ENCODE peak calls at places on chromosomes 1 and 21, in six cellular contexts. One of them, this sample, is unnamed.

GRCh38 chr21:16775056-16775455 is 737.8 kb upstream of the CXADR start:
- DNase-seq in substantia nigra: peak
- DNase-seq in PC-3: no peak
- DNase-seq in brain microvascular endothelial cell: no peak
- DNase-seq in RWPE1: no peak
- DNase-seq in neuronal stem cell: no peak
- DNase-seq in this sample: no peak

GRCh38 chr1:19465123-19465522 is 20.2 kb downstream of the CAPZB start:
- DNase-seq in substantia nigra: no peak
- DNase-seq in PC-3: no peak
- DNase-seq in brain microvascular endothelial cell: no peak
- DNase-seq in RWPE1: no peak
- DNase-seq in neuronal stem cell: no peak
- DNase-seq in this sample: no peak

GRCh38 chr1:155051777-155052398 is 772 bp downstream of the ADAM15 start:
- DNase-seq in substantia nigra: peak
- DNase-seq in PC-3: peak
- DNase-seq in brain microvascular endothelial cell: no peak
- DNase-seq in RWPE1: peak
- DNase-seq in neuronal stem cell: no peak
- DNase-seq in this sample: no peak

GRCh38 chr1:85612704-85613361 is 32.3 kb downstream of the CCN1 start:
- DNase-seq in substantia nigra: no peak
- DNase-seq in PC-3: peak
- DNase-seq in brain microvascular endothelial cell: peak
- DNase-seq in RWPE1: peak
- DNase-seq in neuronal stem cell: no peak
- DNase-seq in this sample: no peak

GRCh38 chr1:160084771-160085321 is 3.5 kb downstream of the KCNJ9 start:
- DNase-seq in substantia nigra: no peak
- DNase-seq in PC-3: no peak
- DNase-seq in brain microvascular endothelial cell: no peak
- DNase-seq in RWPE1: no peak
- DNase-seq in neuronal stem cell: no peak
- DNase-seq in this sample: no peak

GRCh38 chr1:228830954-228831481 is 95.7 kb downstream of the RHOU start:
- DNase-seq in substantia nigra: no peak
- DNase-seq in PC-3: peak
- DNase-seq in brain microvascular endothelial cell: peak
- DNase-seq in RWPE1: peak
- DNase-seq in neuronal stem cell: no peak
- DNase-seq in this sample: no peak

GRCh38 chr21:43777953-43778352 is 1.8 kb upstream of the CSTB start:
- DNase-seq in substantia nigra: no peak
- DNase-seq in PC-3: no peak
- DNase-seq in brain microvascular endothelial cell: no peak
- DNase-seq in RWPE1: no peak
- DNase-seq in neuronal stem cell: no peak
- DNase-seq in this sample: no peak

GRCh38 chr21:46559291-46559983 is 45.4 kb downstream of the S100B start:
- DNase-seq in substantia nigra: no peak
- DNase-seq in PC-3: no peak
- DNase-seq in brain microvascular endothelial cell: no peak
- DNase-seq in RWPE1: no peak
- DNase-seq in neuronal stem cell: no peak
- DNase-seq in this sample: no peak

GRCh38 chr1:239262538-239262937 is 123.8 kb upstream of the CHRM3 start:
- DNase-seq in substantia nigra: no peak
- DNase-seq in PC-3: peak
- DNase-seq in brain microvascular endothelial cell: no peak
- DNase-seq in RWPE1: no peak
- DNase-seq in neuronal stem cell: no peak
- DNase-seq in this sample: no peak

GRCh38 chr21:42613756-42614155 is 39.7 kb upstream of the PDE9A start:
- DNase-seq in substantia nigra: no peak
- DNase-seq in PC-3: no peak
- DNase-seq in brain microvascular endothelial cell: no peak
- DNase-seq in RWPE1: no peak
- DNase-seq in neuronal stem cell: no peak
- DNase-seq in this sample: no peak

GRCh38 chr21:42616366-42617340 is 36.8 kb upstream of the PDE9A start:
- DNase-seq in substantia nigra: no peak
- DNase-seq in PC-3: no peak
- DNase-seq in brain microvascular endothelial cell: no peak
- DNase-seq in RWPE1: no peak
- DNase-seq in neuronal stem cell: no peak
- DNase-seq in this sample: no peak

GRCh38 chr21:42615924-42616323 is 37.5 kb upstream of the PDE9A start:
- DNase-seq in substantia nigra: no peak
- DNase-seq in PC-3: no peak
- DNase-seq in brain microvascular endothelial cell: no peak
- DNase-seq in RWPE1: no peak
- DNase-seq in neuronal stem cell: no peak
- DNase-seq in this sample: no peak

GRCh38 chr21:42614391-42614790 is 39.0 kb upstream of the PDE9A start:
- DNase-seq in substantia nigra: no peak
- DNase-seq in PC-3: no peak
- DNase-seq in brain microvascular endothelial cell: no peak
- DNase-seq in RWPE1: no peak
- DNase-seq in neuronal stem cell: no peak
- DNase-seq in this sample: no peak

DNA sequence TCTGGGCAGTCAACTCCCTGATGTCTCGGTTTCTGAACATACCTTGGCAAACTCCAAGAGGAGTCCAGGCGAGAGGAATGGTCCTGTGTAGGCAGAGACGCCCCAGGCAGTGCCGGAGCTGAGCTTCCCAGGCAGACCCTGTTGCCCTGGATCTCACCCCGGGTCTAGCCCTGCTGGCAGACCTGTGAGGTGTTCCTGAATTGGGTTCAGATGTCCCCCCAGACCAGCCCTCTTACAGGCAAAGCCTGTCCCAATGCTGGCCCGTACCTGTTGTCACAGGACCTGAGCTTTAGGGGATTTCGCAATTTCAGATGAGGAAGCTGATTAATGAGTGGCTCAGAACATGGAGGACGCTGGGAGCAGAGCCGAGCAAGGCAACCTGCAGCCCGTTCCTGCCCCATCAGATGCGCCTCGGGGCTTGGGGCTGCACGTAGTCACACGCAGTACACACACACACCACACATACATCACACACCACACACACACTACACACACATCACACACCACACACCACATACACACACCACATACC is 38.5 kb upstream of the PDE9A start:
- DNase-seq in substantia nigra: no peak
- DNase-seq in PC-3: peak
- DNase-seq in brain microvascular endothelial cell: no peak
- DNase-seq in RWPE1: peak
- DNase-seq in neuronal stem cell: no peak
- DNase-seq in this sample: peak
- H3K27ac ChIP-seq in substantia nigra: no peak
- H3K27ac ChIP-seq in PC-3: no peak
- H3K27ac ChIP-seq in brain microvascular endothelial cell: no peak
- H3K27ac ChIP-seq in RWPE1: peak
- H3K27ac ChIP-seq in neuronal stem cell: peak
- H3K27ac ChIP-seq in this sample: peak

DNA sequence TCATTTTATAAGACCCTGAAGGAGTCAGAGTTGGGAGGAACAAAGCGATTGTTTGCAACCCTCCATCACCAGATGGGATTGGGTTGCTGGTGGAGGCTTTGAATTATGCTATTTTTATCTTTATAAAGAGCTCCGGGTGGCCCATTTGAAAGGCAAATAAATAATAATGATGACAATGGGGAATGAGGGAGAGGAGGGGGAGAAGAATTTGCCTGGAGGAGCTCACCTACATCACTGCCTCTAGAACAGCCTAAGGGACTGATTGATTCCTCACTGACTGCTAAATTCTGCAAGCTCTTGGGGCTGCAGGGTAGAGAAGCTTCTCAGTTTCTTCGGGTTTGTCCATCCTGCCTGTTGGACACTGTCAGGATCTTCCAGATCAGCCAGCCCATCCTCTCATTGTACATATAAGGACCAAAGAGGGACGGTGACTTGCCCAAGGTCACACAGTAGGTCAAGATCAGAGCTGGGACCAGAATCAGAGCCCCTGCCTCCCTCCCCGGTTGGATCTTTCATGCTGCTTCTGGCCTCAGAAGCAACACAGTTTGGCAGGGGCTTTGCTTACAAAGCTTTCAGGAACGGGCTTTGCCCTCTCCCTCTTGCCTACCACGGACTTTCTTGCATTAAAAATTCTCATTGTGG is 130.8 kb upstream of the ZBTB40 start:
- DNase-seq in substantia nigra: no peak
- DNase-seq in PC-3: no peak
- DNase-seq in brain microvascular endothelial cell: no peak
- DNase-seq in RWPE1: no peak
- DNase-seq in neuronal stem cell: no peak
- DNase-seq in this sample: no peak
- H3K27ac ChIP-seq in substantia nigra: no peak
- H3K27ac ChIP-seq in PC-3: no peak
- H3K27ac ChIP-seq in brain microvascular endothelial cell: no peak
- H3K27ac ChIP-seq in RWPE1: no peak
- H3K27ac ChIP-seq in neuronal stem cell: no peak
- H3K27ac ChIP-seq in this sample: no peak

DNA sequence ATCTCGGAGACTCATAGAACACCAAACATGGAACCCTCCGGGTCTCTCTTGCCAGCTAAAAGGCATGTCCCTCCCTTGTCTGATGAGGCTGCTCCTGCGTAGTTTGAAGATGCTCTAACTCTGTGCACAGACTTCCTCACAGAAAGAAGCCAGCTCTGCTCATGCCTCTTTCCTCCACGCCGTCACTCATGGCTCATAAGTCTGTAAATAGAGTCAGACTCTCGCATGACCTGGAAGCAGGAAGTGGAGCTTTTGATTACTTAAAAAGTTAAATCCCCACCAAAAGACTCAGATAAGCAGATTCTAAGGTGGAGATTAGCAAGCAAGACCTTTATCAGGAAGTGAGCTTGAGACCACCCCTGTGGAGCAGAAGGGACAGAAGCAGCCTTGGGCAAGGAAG is 171.6 kb downstream of the TRIM33 start:
- DNase-seq in substantia nigra: no peak
- DNase-seq in PC-3: no peak
- DNase-seq in brain microvascular endothelial cell: no peak
- DNase-seq in RWPE1: no peak
- DNase-seq in neuronal stem cell: no peak
- DNase-seq in this sample: no peak
- H3K27ac ChIP-seq in substantia nigra: no peak
- H3K27ac ChIP-seq in PC-3: no peak
- H3K27ac ChIP-seq in brain microvascular endothelial cell: no peak
- H3K27ac ChIP-seq in RWPE1: no peak
- H3K27ac ChIP-seq in neuronal stem cell: no peak
- H3K27ac ChIP-seq in this sample: no peak

DNA sequence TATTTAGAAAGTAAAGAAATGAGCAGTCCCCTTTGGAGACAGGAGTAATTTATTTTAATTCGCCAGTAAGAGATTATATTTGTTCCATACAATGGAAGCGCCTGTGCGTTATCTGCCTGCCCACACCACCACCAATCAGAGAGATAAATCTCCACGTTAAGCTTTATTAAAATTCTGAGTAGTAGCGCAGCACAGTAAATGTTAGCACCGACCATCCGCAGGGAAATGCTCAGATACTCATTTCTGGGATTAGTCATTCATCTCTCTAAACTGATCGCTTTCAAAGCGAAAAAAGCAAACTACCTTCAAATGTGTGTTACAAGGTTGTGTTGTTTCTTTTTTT is 1.2 kb downstream of the ETS2 start:
- DNase-seq in substantia nigra: no peak
- DNase-seq in PC-3: peak
- DNase-seq in brain microvascular endothelial cell: peak
- DNase-seq in RWPE1: no peak
- DNase-seq in neuronal stem cell: no peak
- DNase-seq in this sample: no peak
- H3K27ac ChIP-seq in substantia nigra: peak
- H3K27ac ChIP-seq in PC-3: peak
- H3K27ac ChIP-seq in brain microvascular endothelial cell: peak
- H3K27ac ChIP-seq in RWPE1: peak
- H3K27ac ChIP-seq in neuronal stem cell: no peak
- H3K27ac ChIP-seq in this sample: peak

DNA sequence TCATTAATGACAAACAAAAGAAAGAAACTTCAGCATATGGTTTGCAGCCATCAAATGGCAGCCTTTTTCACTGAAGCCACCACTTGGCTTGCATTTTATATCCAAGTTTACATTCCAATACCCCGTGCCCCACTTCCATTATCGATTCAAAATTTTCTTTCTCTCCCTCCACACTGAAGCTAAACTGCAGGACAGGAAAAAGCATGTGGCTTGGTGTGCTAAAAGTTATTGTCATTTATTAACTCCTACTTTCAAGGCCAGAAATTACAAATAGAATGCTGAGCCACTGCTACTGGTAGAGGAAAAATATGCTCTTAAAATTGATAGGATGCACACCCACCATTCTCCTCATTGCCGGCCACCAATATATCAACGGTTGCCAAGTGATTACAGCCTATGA is 351.6 kb upstream of the DUSP10 start:
- DNase-seq in substantia nigra: no peak
- DNase-seq in PC-3: no peak
- DNase-seq in brain microvascular endothelial cell: no peak
- DNase-seq in RWPE1: no peak
- DNase-seq in neuronal stem cell: no peak
- DNase-seq in this sample: no peak
- H3K27ac ChIP-seq in substantia nigra: no peak
- H3K27ac ChIP-seq in PC-3: no peak
- H3K27ac ChIP-seq in brain microvascular endothelial cell: no peak
- H3K27ac ChIP-seq in RWPE1: no peak
- H3K27ac ChIP-seq in neuronal stem cell: no peak
- H3K27ac ChIP-seq in this sample: no peak

GRCh38 chr1:165898837-165899236 is 71.4 kb downstream of the UCK2 start:
- DNase-seq in substantia nigra: no peak
- DNase-seq in PC-3: peak
- DNase-seq in brain microvascular endothelial cell: peak
- DNase-seq in RWPE1: peak
- DNase-seq in neuronal stem cell: no peak
- DNase-seq in this sample: peak

GRCh38 chr1:165903672-165904071 is 76.3 kb downstream of the UCK2 start:
- DNase-seq in substantia nigra: no peak
- DNase-seq in PC-3: peak
- DNase-seq in brain microvascular endothelial cell: peak
- DNase-seq in RWPE1: peak
- DNase-seq in neuronal stem cell: no peak
- DNase-seq in this sample: peak

GRCh38 chr1:165899461-165899941 is 72.1 kb downstream of the UCK2 start:
- DNase-seq in substantia nigra: no peak
- DNase-seq in PC-3: no peak
- DNase-seq in brain microvascular endothelial cell: peak
- DNase-seq in RWPE1: no peak
- DNase-seq in neuronal stem cell: no peak
- DNase-seq in this sample: no peak

GRCh38 chr1:165902565-165902964 is 75.2 kb downstream of the UCK2 start:
- DNase-seq in substantia nigra: no peak
- DNase-seq in PC-3: no peak
- DNase-seq in brain microvascular endothelial cell: no peak
- DNase-seq in RWPE1: no peak
- DNase-seq in neuronal stem cell: no peak
- DNase-seq in this sample: no peak

GRCh38 chr1:165900576-165901380 is 73.4 kb downstream of the UCK2 start:
- DNase-seq in substantia nigra: no peak
- DNase-seq in PC-3: no peak
- DNase-seq in brain microvascular endothelial cell: peak
- DNase-seq in RWPE1: peak
- DNase-seq in neuronal stem cell: no peak
- DNase-seq in this sample: no peak
- H3K27ac ChIP-seq in substantia nigra: no peak
- H3K27ac ChIP-seq in PC-3: no peak
- H3K27ac ChIP-seq in brain microvascular endothelial cell: peak
- H3K27ac ChIP-seq in RWPE1: peak
- H3K27ac ChIP-seq in neuronal stem cell: no peak
- H3K27ac ChIP-seq in this sample: peak

GRCh38 chr1:91404151-91405012 is at the start of gene HFM1:
- DNase-seq in substantia nigra: peak
- DNase-seq in PC-3: no peak
- DNase-seq in brain microvascular endothelial cell: peak
- DNase-seq in RWPE1: peak
- DNase-seq in neuronal stem cell: peak
- DNase-seq in this sample: no peak
- H3K27ac ChIP-seq in substantia nigra: peak
- H3K27ac ChIP-seq in PC-3: no peak
- H3K27ac ChIP-seq in brain microvascular endothelial cell: no peak
- H3K27ac ChIP-seq in RWPE1: no peak
- H3K27ac ChIP-seq in neuronal stem cell: peak
- H3K27ac ChIP-seq in this sample: no peak

This sample was measured in epithelial cell of prostate.